ENCODE peak calls at places on chromosomes 5 and 9, in seven cellular contexts. R, F, Y, I, O, D and J are unnamed samples. For H3K4me1 and H3K36me3, the result is how much of the 10 kb centered on the place peaks cover.

GRCh38 chr5:154714271-154714986 is 40.7 kb upstream of the LARP1 start:
- DNase-seq in Y (no peak), R (no peak), D (no peak), O (peak), I (no peak), F (no peak), J (no peak)

GRCh38 chr9:136769710-136770191 is 5.4 kb upstream of the LCN15 start:
- DNase-seq in I (no peak), O (no peak), R (no peak), Y (peak), D (peak), F (no peak), J (no peak)

GRCh38 chr9:119639287-119639955 is 270.2 kb upstream of the BRINP1 start:
- DNase-seq in Y (no peak), D (peak), F (no peak), I (no peak), O (no peak), R (no peak), J (no peak)

GRCh38 chr9:138021251-138022056 is 143.9 kb downstream of the CACNA1B start:
- DNase-seq in O (peak), Y (no peak), D (peak), F (no peak), R (no peak), I (no peak), J (no peak)

GRCh38 chr9:38358390-38359296 is 33.9 kb upstream of the ALDH1B1 start:
- DNase-seq in F (no peak), D (no peak), I (peak), Y (no peak), R (no peak), O (no peak), J (no peak)

GRCh38 chr9:68780735-68781134 is 75.7 kb downstream of the PIP5K1B start:
- DNase-seq in D (no peak), Y (peak), R (no peak), F (no peak), I (no peak), O (no peak), J (no peak)

GRCh38 chr9:121743441-121744001 is 92.1 kb downstream of the DAB2IP start:
- DNase-seq in I (peak), F (peak), O (peak), Y (no peak), R (peak), D (peak), J (peak)

GRCh38 chr5:4994994-4995393 is 145.1 kb upstream of the ADAMTS16 start:
- DNase-seq in I (no peak), Y (no peak), R (no peak), O (no peak), F (no peak), D (no peak), J (no peak)

GRCh38 chr5:169874626-169875025 is 105.7 kb downstream of the INSYN2B start:
- DNase-seq in Y (no peak), R (no peak), I (no peak), O (no peak), F (no peak), D (no peak), J (no peak)

GRCh38 chr5:80912479-80912878 is 47.7 kb upstream of the RASGRF2 start:
- DNase-seq in F (no peak), O (no peak), Y (no peak), I (no peak), R (no peak), D (no peak), J (no peak)

GRCh38 chr5:142900926-142901325 is 130.7 kb downstream of the ARHGAP26 start:
- DNase-seq in O (no peak), R (no peak), F (no peak), Y (no peak), I (no peak), D (no peak), J (no peak)

GRCh38 chr5:38697013-38697412 is 140.6 kb upstream of the LIFR start:
- DNase-seq in I (no peak), Y (no peak), F (no peak), R (no peak), O (no peak), D (no peak), J (no peak)

GRCh38 chr5:33992864-33993263 is 8.4 kb upstream of the SLC45A2 start:
- DNase-seq in F (no peak), R (no peak), O (no peak), D (no peak), I (no peak), Y (no peak), J (no peak)

GRCh38 chr5:179919487-179920060 is 11.9 kb upstream of the TBC1D9B start:
- DNase-seq in I (no peak), Y (no peak), R (no peak), O (no peak), D (no peak), F (no peak), J (no peak)

GRCh38 chr5:179803651-179804598 is 2.7 kb downstream of the MGAT4B start:
- DNase-seq in I (no peak), F (no peak), Y (peak), R (no peak), O (no peak), D (no peak), J (peak)

GRCh38 chr9:63859475-63860215 is 1425.4 kb downstream of the FOXD4L5 start:
- DNase-seq in D (peak), R (peak), O (no peak), F (peak), Y (peak), I (peak), J (peak)

GRCh38 chr5:138515571-138516275 is 27.3 kb downstream of the ETF1 start:
- DNase-seq in Y (no peak), R (no peak), O (no peak), D (no peak), I (no peak), F (no peak), J (no peak)

GRCh38 chr9:37531699-37532098 is 44.5 kb downstream of the FBXO10 start:
- DNase-seq in I (no peak), F (no peak), D (no peak), R (no peak), Y (no peak), O (no peak), J (no peak)

GRCh38 chr5:31397926-31398557 is 133.9 kb downstream of the DROSHA start:
- DNase-seq in D (no peak), F (no peak), Y (no peak), O (no peak), I (no peak), R (no peak), J (no peak)

GRCh38 chr5:38535281-38535750 is 21.1 kb downstream of the LIFR start:
- DNase-seq in Y (no peak), F (no peak), I (no peak), O (no peak), R (no peak), D (no peak), J (no peak)

GRCh38 chr5:119302449-119302848 is 53.4 kb upstream of the TNFAIP8 start:
- DNase-seq in O (no peak), F (no peak), R (no peak), I (no peak), D (no peak), Y (no peak), J (no peak)

GRCh38 chr5:1515311-1515920 is 8.3 kb downstream of the LPCAT1 start:
- DNase-seq in Y (no peak), I (no peak), D (peak), F (no peak), R (no peak), O (peak), J (peak)

GRCh38 chr5:32734822-32735378 is 23.8 kb downstream of the NPR3 start:
- DNase-seq in R (no peak), D (no peak), F (no peak), I (no peak), Y (no peak), O (no peak), J (no peak)

GRCh38 chr9:97721396-97721795 is 24.3 kb upstream of the XPA start:
- DNase-seq in I (no peak), D (no peak), F (no peak), R (no peak), O (no peak), Y (no peak), J (no peak)

GRCh38 chr5:122789461-122790171 is 14.7 kb downstream of the SNX2 start:
- DNase-seq in D (no peak), I (no peak), R (no peak), F (no peak), Y (no peak), O (no peak), J (no peak)

GRCh38 chr5:72692273-72692672 is 124.2 kb upstream of the TNPO1 start:
- DNase-seq in Y (no peak), F (no peak), D (no peak), R (no peak), I (no peak), O (no peak), J (no peak)

GRCh38 chr9:98888794-98889495 is 54.8 kb upstream of the COL15A1 start:
- DNase-seq in R (no peak), F (no peak), D (no peak), Y (no peak), I (no peak), O (no peak), J (no peak)

GRCh38 chr5:171342362-171343111 is 33.5 kb downstream of the TLX3 start:
- DNase-seq in O (peak), Y (peak), D (peak), F (peak), R (no peak), I (no peak), J (peak)

GRCh38 chr5:54551906-54552305 is 34.3 kb downstream of the SNX18 start:
- DNase-seq in I (no peak), R (no peak), Y (no peak), F (no peak), D (no peak), O (no peak), J (no peak)

GRCh38 chr5:61604626-61605025 is 272.6 kb downstream of the ZSWIM6 start:
- DNase-seq in F (no peak), Y (no peak), I (no peak), R (peak), O (no peak), D (no peak), J (no peak)

GRCh38 chr9:90915693-90916092 is 114.1 kb downstream of the SYK start:
- DNase-seq in Y (peak), O (peak), F (no peak), D (peak), I (no peak), R (no peak), J (peak)

GRCh38 chr9:72326643-72327042 is 38.4 kb downstream of the ZFAND5 start:
- DNase-seq in F (no peak), D (no peak), I (no peak), R (no peak), O (no peak), Y (no peak), J (no peak)

GRCh38 chr5:180294913-180295555 is 3.2 kb upstream of the MAPK9 start:
- DNase-seq in D (no peak), R (no peak), O (no peak), F (no peak), Y (peak), I (no peak), J (no peak)

GRCh38 chr5:31585519-31586270 is 53.2 kb upstream of the PDZD2 start:
- DNase-seq in R (no peak), I (no peak), O (no peak), F (no peak), D (no peak), Y (no peak), J (no peak)

GRCh38 chr5:175524211-175524610 is 45.9 kb downstream of the SFXN1 start:
- DNase-seq in R (no peak), F (no peak), O (no peak), I (no peak), Y (no peak), D (no peak), J (no peak)

GRCh38 chr5:14243768-14244167 is 100.6 kb downstream of the TRIO start:
- DNase-seq in Y (no peak), D (no peak), I (no peak), R (no peak), O (no peak), F (no peak), J (no peak)
- H3K4me1 ChIP-seq in Y (under half), D (half or more), I (under half), R (under half), O (under half), F (under half), J (under half)

GRCh38 chr5:17400724-17401508 is 97.1 kb upstream of the TAF11L2 start:
- DNase-seq in O (no peak), Y (no peak), D (no peak), F (no peak), I (no peak), R (no peak), J (peak)
- TF ChIP-seq POLR2AphosphoS5 in O (no peak), Y (no peak), D (no peak), F (no peak), I (no peak), R (no peak), J (no peak)

DNA sequence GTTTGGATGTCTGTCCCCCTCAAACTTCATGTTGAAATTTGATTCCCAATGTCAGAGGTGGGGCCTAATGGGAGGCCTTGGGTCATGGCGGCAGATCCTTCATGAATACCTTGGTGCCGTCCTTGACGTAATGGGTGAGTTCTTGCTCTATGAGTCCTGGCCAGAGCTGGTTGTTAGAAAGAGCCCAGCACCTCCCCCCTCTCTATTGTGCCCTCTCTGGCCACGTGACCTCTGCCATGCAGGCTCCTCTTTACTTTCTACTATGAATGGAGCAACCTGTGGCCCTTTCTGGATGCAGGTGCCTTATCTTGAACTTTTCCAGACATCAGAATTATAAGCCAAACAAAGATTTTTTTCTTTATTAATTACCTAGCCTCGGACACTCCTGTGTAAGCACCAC is 40.7 kb downstream of the FNBP1 start:
- DNase-seq in F (no peak), D (no peak), R (no peak), Y (no peak), O (no peak), I (no peak), J (no peak)
- H3K36me3 ChIP-seq in F (under half), D (under half), R (under half), Y (under half), O (under half), I (under half), J (under half)

GRCh38 chr9:130030821-130031481 is 12.0 kb downstream of the FNBP1 start:
- DNase-seq in F (no peak), R (no peak), I (no peak), D (no peak), O (no peak), Y (no peak), J (no peak)

GRCh38 chr9:130034570-130034969 is 8.4 kb downstream of the FNBP1 start:
- DNase-seq in Y (no peak), D (no peak), F (no peak), O (no peak), R (no peak), I (no peak), J (no peak)

GRCh38 chr9:130039504-130040147 is 3.4 kb downstream of the FNBP1 start:
- DNase-seq in I (no peak), Y (no peak), D (peak), O (no peak), R (no peak), F (no peak), J (no peak)

GRCh38 chr9:130040901-130041647 is 1.9 kb downstream of the FNBP1 start:
- DNase-seq in I (no peak), D (no peak), Y (no peak), F (no peak), R (no peak), O (no peak), J (no peak)

GRCh38 chr9:130036099-130036498 is 6.9 kb downstream of the FNBP1 start:
- DNase-seq in O (no peak), I (no peak), Y (no peak), F (no peak), D (no peak), R (no peak), J (no peak)
- H3K4me1 ChIP-seq in O (under half), I (under half), Y (under half), F (under half), D (under half), R (under half), J (half or more)

DNA sequence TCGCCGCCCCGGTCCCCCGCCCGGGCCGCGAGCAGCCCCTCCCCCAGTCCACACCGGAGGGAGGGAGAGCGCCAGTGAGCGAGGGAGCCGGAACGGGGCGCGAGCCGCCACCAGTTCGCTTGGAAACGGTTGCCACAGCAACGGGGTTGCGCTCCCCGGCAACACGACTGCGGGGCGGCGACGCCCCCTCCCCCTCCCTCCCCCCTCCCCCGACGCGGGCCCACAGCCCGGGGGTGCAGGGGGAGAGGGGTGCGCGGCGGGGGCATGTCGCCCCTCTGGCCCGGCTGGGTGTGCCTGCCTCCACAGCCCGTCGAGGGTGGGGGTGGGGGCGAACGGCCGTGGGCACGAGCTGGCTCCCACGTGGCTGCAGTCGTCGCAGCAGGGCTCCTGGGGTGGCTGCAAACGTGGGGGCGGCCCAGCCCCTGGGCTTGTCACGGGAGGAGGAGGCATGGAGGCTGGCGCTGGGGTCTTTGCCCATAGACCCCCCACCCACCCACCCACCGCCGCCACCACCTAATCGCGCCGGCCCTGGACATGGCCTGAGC is 524 bp downstream of the PRR7 start:
- DNase-seq in Y (peak), F (no peak), O (peak), D (peak), R (no peak), I (peak), J (peak)
- TF ChIP-seq POLR2AphosphoS5 in Y (no peak), F (no peak), O (no peak), D (no peak), R (no peak), I (no peak), J (peak)

DNA sequence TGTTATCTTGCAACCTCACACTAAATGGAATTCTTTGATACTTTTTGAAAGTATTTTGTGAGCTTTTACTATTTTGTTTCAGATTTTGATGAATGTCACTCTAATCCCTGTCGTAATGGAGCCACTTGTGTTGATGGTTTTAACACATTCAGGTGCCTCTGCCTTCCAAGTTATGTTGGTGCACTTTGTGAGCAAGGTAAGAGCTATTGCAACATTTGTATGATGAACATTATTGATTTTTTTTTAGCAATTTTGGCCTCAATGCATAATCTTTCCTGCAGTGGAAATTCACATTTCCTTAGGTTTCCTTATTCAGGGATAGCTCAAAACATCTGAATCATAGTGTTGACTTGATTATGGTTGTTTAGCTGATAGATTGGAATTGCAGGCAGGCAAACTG is 76.3 kb downstream of the VCAN start:
- DNase-seq in R (no peak), I (no peak), F (no peak), Y (no peak), D (no peak), O (no peak), J (no peak)
- H3K36me3 ChIP-seq in R (under half), I (under half), F (under half), Y (under half), D (half or more), O (under half), J (under half)

GRCh38 chr5:163914911-163915310 is 409.5 kb downstream of the MAT2B start:
- DNase-seq in O (no peak), F (no peak), Y (peak), I (no peak), R (no peak), D (no peak), J (peak)
- H3K4me1 ChIP-seq in O (under half), F (under half), Y (under half), I (under half), R (under half), D (under half), J (under half)

GRCh38 chr9:109769250-109769649 is 10.7 kb upstream of the PALM2AKAP2 start:
- DNase-seq in Y (no peak), F (no peak), I (no peak), O (no peak), R (no peak), D (no peak), J (no peak)

GRCh38 chr9:109775516-109775915 is 4.5 kb upstream of the PALM2AKAP2 start:
- DNase-seq in D (no peak), Y (no peak), F (no peak), I (no peak), O (no peak), R (no peak), J (no peak)

GRCh38 chr9:109767814-109768213 is 12.2 kb upstream of the PALM2AKAP2 start:
- DNase-seq in Y (no peak), O (no peak), D (no peak), R (no peak), F (no peak), I (no peak), J (no peak)

GRCh38 chr9:109771084-109771483 is 8.9 kb upstream of the PALM2AKAP2 start:
- DNase-seq in R (no peak), Y (no peak), I (no peak), D (no peak), F (no peak), O (no peak), J (no peak)

GRCh38 chr9:109771796-109772525 is 8.0 kb upstream of the PALM2AKAP2 start:
- DNase-seq in D (no peak), R (no peak), F (no peak), O (no peak), Y (no peak), I (no peak), J (no peak)
- TF ChIP-seq POLR2AphosphoS5 in D (no peak), R (peak), F (no peak), O (no peak), Y (no peak), I (no peak), J (no peak)

GRCh38 chr5:134763221-134763620 is 4.6 kb downstream of the DDX46 start:
- DNase-seq in F (no peak), R (no peak), I (no peak), O (no peak), Y (no peak), D (no peak), J (no peak)

GRCh38 chr5:134769206-134769605 is 10.6 kb downstream of the DDX46 start:
- DNase-seq in O (no peak), I (no peak), Y (no peak), F (no peak), D (no peak), R (no peak), J (no peak)
- H3K36me3 ChIP-seq in O (half or more), I (half or more), Y (half or more), F (half or more), D (half or more), R (under half), J (half or more)